ENCODE peak calls at places on chromosomes 16 and 17, in seven cellular contexts. I is fibroblast of pulmonary artery; S is HFFc6; D is activated T-cell treated with anti-CD3 and anti-CD28 coated beads, Interleukin-2, amount 50 U/mL, for 72 hours; Y is left lung; C is psoas muscle; R is GM23248. K is an unnamed sample.

GRCh38 chr17:81295678-81296381 is 723 bp upstream of the SLC38A10 start:
- DNase-seq in I (peak), S (peak), D (peak), Y (peak), C (no peak), R (peak), K (peak)

GRCh38 chr16:11025120-11025531 is 80.8 kb downstream of the CLEC16A start:
- DNase-seq in I (no peak), S (no peak), D (peak), Y (no peak), C (no peak), R (no peak), K (peak)

GRCh38 chr17:41311111-41311510 is 2.0 kb upstream of the KRTAP16-1 start:
- DNase-seq in I (no peak), S (no peak), D (no peak), Y (no peak), C (no peak), R (no peak), K (no peak)

GRCh38 chr17:13788385-13788784 is 186.7 kb upstream of the HS3ST3A1 start:
- DNase-seq in I (no peak), S (no peak), D (no peak), Y (no peak), C (no peak), R (no peak), K (no peak)

GRCh38 chr16:70665806-70666735 is 19.7 kb downstream of the IL34 start:
- DNase-seq in I (no peak), S (no peak), D (no peak), Y (peak), C (no peak), R (no peak), K (no peak)

GRCh38 chr16:189604-190186 is 9.4 kb downstream of the HBQ1 start:
- DNase-seq in I (no peak), S (no peak), D (no peak), Y (no peak), C (no peak), R (no peak), K (no peak)

GRCh38 chr16:76940251-76940650 is 250.7 kb upstream of the MON1B start:
- DNase-seq in I (no peak), S (no peak), D (no peak), Y (no peak), C (no peak), R (no peak), K (no peak)

GRCh38 chr16:10729649-10730048 is 14.0 kb upstream of the NUBP1 start:
- DNase-seq in I (peak), S (peak), D (no peak), Y (no peak), C (peak), R (peak), K (no peak)

GRCh38 chr17:78324391-78325075 is 35.3 kb downstream of the SOCS3 start:
- DNase-seq in I (peak), S (peak), D (no peak), Y (peak), C (peak), R (peak), K (no peak)